ENCODE peak calls at places on chromosomes 16 and 17, in seven cellular contexts. W is stomach, F is Peyer's patch, G is body of pancreas, P is heart left ventricle, Y is fibroblast of lung, E is ovary. B is an unnamed sample. For H3K9me3, the result is how much of the 10 kb centered on the place peaks cover.

GRCh38 chr16:17367932-17368331 is 102.8 kb downstream of the XYLT1 start:
- DNase-seq in E (peak), G (peak), Y (peak), F (no peak), W (no peak), P (no peak), B (no peak)

GRCh38 chr16:57941016-57941656 is 29.8 kb downstream of the CNGB1 start:
- DNase-seq in Y (peak), P (peak), F (no peak), G (peak), E (no peak), W (peak), B (no peak)

GRCh38 chr17:20781260-20781659 is 201.7 kb downstream of the CDRT15L2 start:
- DNase-seq in E (no peak), Y (no peak), P (no peak), W (no peak), G (no peak), F (no peak), B (no peak)

GRCh38 chr17:62995377-62995885 is 29.4 kb downstream of the TANC2 start:
- DNase-seq in Y (peak), P (no peak), E (no peak), G (peak), W (peak), F (no peak), B (no peak)

GRCh38 chr17:40038882-40039513 is 15.2 kb downstream of the MED24 start:
- DNase-seq in Y (peak), P (peak), W (peak), F (peak), E (peak), G (peak), B (no peak)

GRCh38 chr17:76370261-76370993 is 14.0 kb upstream of the SPHK1 start:
- DNase-seq in E (peak), W (peak), Y (peak), G (peak), F (no peak), P (peak), B (peak)

GRCh38 chr17:75563063-75563758 is 24.4 kb upstream of the MYO15B start:
- DNase-seq in Y (no peak), P (no peak), W (no peak), G (no peak), F (no peak), E (no peak), B (no peak)

GRCh38 chr16:66274335-66275110 is 92.0 kb upstream of the CDH5 start:
- DNase-seq in P (no peak), Y (peak), F (no peak), E (no peak), W (no peak), G (no peak), B (no peak)

GRCh38 chr16:10552998-10553491 is 27.4 kb downstream of the EMP2 start:
- DNase-seq in F (peak), G (peak), P (peak), W (peak), Y (no peak), E (no peak), B (no peak)

GRCh38 chr17:79925242-79925957 is 86.2 kb upstream of the CBX4 start:
- DNase-seq in G (peak), F (no peak), E (no peak), W (peak), P (peak), Y (peak), B (no peak)

GRCh38 chr17:44636562-44636961 is 19.7 kb upstream of the MEIOC start:
- DNase-seq in P (no peak), G (no peak), Y (peak), F (no peak), E (no peak), W (no peak), B (no peak)

GRCh38 chr17:71741836-71742235 is 379.0 kb upstream of the SOX9 start:
- DNase-seq in Y (no peak), W (no peak), F (no peak), G (no peak), P (no peak), E (no peak), B (no peak)

GRCh38 chr16:16042076-16042475 is 92.7 kb downstream of the ABCC1 start:
- DNase-seq in G (peak), W (peak), F (no peak), P (peak), E (no peak), Y (peak), B (no peak)

GRCh38 chr17:74356640-74357465 is 4.8 kb downstream of the BTBD17 start:
- DNase-seq in G (no peak), W (no peak), P (no peak), E (no peak), Y (no peak), F (no peak), B (no peak)

GRCh38 chr17:45320931-45321461 is 4.2 kb upstream of the MAP3K14 start:
- DNase-seq in E (no peak), G (no peak), P (no peak), W (no peak), F (no peak), Y (peak), B (no peak)

DNA sequence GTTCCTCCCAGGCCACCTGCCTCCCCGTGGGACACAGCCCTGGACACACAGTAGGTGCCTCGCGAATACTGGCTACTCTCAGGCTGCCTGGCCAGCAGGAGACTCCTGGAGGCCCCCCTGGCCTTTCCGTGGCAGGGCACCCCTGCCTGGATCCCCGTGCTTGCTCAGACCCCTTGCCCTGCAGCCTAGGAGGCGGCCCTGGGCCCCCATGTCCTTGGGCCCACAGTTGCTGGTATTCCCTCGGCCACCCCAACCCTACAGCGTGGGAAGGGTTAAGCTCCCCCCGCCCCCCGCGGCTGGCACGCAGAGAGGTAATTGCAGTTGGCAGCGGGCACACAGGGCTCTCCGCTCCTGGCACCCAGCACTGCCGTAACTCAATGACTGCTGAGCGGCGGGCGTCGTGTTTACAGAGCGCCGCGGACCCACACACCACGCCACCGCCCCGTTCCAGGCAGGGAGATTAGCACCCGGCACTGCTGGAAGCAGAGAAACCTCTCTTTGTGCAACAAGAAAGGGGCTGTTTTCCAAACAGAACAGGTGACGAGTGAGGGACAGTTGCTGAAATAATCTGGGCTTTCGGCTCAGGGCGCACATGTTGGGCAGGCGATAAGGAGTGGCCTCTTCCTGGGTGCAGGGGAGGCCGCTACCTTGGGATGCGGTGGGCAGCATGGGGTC is 32.3 kb downstream of the BAHCC1 start:
- DNase-seq in Y (no peak), P (peak), E (no peak), F (no peak), W (peak), G (peak), B (no peak)
- H3K27ac ChIP-seq in Y (no peak), P (peak), E (no peak), F (no peak), W (peak), G (peak), B (no peak)

GRCh38 chr17:52276609-52277008 is 118.1 kb upstream of the CA10 start:
- DNase-seq in E (no peak), G (no peak), W (no peak), Y (no peak), P (no peak), F (no peak), B (no peak)
- H3K9me3 ChIP-seq in E (under half), G (under half), W (under half), Y (under half), P (under half), F (under half), B (under half)

DNA sequence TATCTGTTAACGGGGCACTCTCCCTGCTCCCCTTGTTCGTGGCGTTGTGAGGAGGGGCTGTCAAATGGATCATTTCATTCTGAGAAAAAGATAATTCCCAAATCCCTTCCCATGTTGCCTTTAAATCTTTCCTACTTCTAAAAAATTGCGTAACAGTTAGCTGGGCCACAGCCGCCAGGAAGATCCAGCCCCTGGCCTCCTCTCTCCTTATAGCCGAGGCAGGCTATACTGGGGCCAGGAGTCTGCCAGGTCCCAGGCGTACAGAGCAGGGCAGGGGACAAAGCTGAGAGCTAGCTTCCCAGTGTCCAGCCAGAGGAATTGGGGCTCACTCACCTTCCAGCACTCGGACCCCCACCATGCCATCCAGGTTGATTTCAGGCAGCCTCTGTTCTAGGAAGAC is 388 bp downstream of the C16orf89 start:
- DNase-seq in E (no peak), Y (no peak), W (no peak), P (no peak), G (no peak), F (no peak), B (no peak)
- H3K27ac ChIP-seq in E (no peak), Y (no peak), W (peak), P (no peak), G (no peak), F (peak), B (no peak)

DNA sequence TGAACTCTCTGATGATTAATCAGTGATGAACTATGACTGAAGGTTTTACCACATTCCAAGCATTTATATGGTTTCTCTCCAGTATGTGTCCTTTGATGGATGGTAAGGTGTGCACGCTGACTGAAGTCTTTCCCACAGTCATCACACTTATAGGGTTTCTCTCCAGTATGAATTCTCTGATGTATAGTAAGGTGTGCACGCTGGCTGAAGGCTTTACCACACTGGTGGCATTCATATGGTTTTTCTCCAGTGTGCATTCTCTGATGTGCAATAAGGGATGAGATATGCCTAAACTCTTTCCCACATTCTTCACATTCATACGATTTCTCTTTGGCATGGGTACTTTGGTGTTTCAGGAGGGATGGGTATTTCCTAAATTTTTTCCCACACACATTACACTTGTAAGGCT is 16.4 kb downstream of the ZNF287 start:
- DNase-seq in P (no peak), F (no peak), G (no peak), Y (peak), W (no peak), E (no peak), B (no peak)
- H3K9me3 ChIP-seq in P (under half), F (half or more), G (under half), Y (under half), W (half or more), E (under half), B (under half)

GRCh38 chr16:3099732-3100499 is 822 bp upstream of the ZSCAN10 start:
- DNase-seq in Y (peak), P (peak), W (peak), G (peak), F (peak), E (peak), B (peak)
- H3K27ac ChIP-seq in Y (no peak), P (peak), W (no peak), G (peak), F (peak), E (no peak), B (no peak)

B was measured in keratinocyte.